ENCODE peak calls at places on chromosomes 3 and 15, in four cellular contexts. D, A, W and H are unnamed samples. For H3K9me2, the result is how much of the 10 kb centered on the place peaks cover.

GRCh38 chr3:29764059-29764458 is 483.2 kb downstream of the RBMS3 start:
- DNase-seq in W (no peak), D (peak), A (no peak), H (no peak)

GRCh38 chr3:16936656-16937055 is 51.9 kb downstream of the PLCL2 start:
- DNase-seq in D (no peak), W (no peak), A (no peak), H (no peak)

GRCh38 chr3:69900331-69900730 is 99.2 kb upstream of the SAMMSON start:
- DNase-seq in W (no peak), A (no peak), D (no peak), H (no peak)

GRCh38 chr3:149507491-149508324 is 33.2 kb downstream of the TM4SF4 start:
- DNase-seq in W (no peak), A (no peak), D (peak), H (peak)

GRCh38 chr3:88626426-88627120 is 476.8 kb downstream of the C3orf38 start:
- DNase-seq in A (no peak), W (no peak), D (no peak), H (no peak)

GRCh38 chr3:58202917-58203360 is 7.8 kb downstream of the DNASE1L3 start:
- DNase-seq in A (no peak), D (no peak), W (no peak), H (no peak)

GRCh38 chr15:78092111-78093041 is at the start of gene SH2D7:
- DNase-seq in D (no peak), W (no peak), A (no peak), H (no peak)

GRCh38 chr3:100637197-100637631 is 27.8 kb downstream of the ADGRG7 start:
- DNase-seq in A (no peak), W (peak), D (peak), H (peak)

GRCh38 chr15:74173545-74174215 is at the start of gene ISLR:
- DNase-seq in W (peak), D (peak), A (no peak), H (no peak)

GRCh38 chr15:50996641-50997040 is 88.2 kb downstream of the AP4E1 start:
- DNase-seq in W (no peak), A (peak), D (peak), H (peak)

GRCh38 chr15:50162988-50163718 is 18.8 kb upstream of the SLC27A2 start:
- DNase-seq in A (no peak), D (no peak), W (no peak), H (peak)

GRCh38 chr3:60919296-60919695 is 332.0 kb downstream of the FHIT start:
- DNase-seq in D (no peak), W (no peak), A (no peak), H (no peak)

GRCh38 chr3:52490938-52491526 is 4.1 kb upstream of the STAB1 start:
- DNase-seq in A (no peak), W (no peak), D (no peak), H (no peak)

GRCh38 chr3:13378155-13378554 is 42.0 kb downstream of the NUP210 start:
- DNase-seq in A (no peak), W (no peak), D (peak), H (no peak)

GRCh38 chr3:178385280-178385952 is 150.8 kb upstream of the KCNMB2 start:
- DNase-seq in W (peak), A (peak), D (peak), H (peak)

GRCh38 chr3:190038050-190038631 is 82.6 kb downstream of the P3H2 start:
- DNase-seq in W (peak), A (peak), D (peak), H (peak)

GRCh38 chr15:55255714-55256113 is 33.9 kb downstream of the RAB27A start:
- DNase-seq in A (no peak), W (no peak), D (no peak), H (no peak)
- H3K4me2 ChIP-seq in A (no peak), W (no peak), D (no peak), H (no peak)

GRCh38 chr3:41164776-41165175 is 34.5 kb upstream of the CTNNB1 start:
- DNase-seq in W (no peak), A (no peak), D (no peak), H (no peak)
- H3K9me2 ChIP-seq in W (under half), A (under half), D (under half), H (under half)

GRCh38 chr3:62587579-62588031 is 214.3 kb upstream of the FEZF2 start:
- DNase-seq in W (peak), A (peak), D (peak), H (no peak)
- H3K4me2 ChIP-seq in W (no peak), A (peak), D (peak), H (no peak)

GRCh38 chr3:41162541-41162940 is 36.8 kb upstream of the CTNNB1 start:
- DNase-seq in D (no peak), W (no peak), A (no peak), H (no peak)
- H3K9me2 ChIP-seq in D (under half), W (under half), A (under half), H (under half)

DNA sequence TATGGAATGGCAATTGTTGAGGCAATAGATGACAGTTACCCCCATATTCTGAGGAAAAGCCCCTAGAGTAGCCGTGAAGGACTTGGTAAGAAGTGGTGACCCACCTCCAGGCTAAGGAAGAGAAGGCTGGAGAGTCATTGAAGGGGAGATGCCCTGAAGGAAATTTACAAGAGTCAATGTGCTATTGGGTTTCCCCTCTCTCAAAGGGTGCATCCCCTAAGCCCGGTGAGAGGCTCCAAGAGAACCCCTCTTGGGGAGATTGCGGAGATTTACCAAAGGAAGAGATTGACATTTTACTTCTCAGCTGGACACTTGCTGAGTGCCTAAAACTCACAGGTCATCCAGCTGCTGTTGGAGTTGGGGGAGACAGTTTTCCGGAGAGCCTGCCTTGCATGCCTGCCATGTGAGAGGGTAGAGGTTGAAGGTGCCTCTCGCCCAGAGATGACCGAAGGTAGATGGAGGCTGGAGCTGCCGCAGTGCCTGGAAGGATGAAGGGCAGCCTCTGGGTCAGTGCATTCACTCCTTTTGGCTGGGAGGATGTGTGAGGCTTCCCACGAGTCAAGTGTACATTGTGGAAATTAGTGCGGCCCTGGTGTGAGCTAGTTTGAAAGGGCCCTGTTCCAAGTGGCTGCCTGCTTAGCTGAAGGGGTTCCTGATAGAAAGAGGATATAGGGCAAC is 30.7 kb downstream of the MESD start:
- DNase-seq in D (no peak), A (no peak), W (no peak), H (no peak)
- H3K4me2 ChIP-seq in D (no peak), A (no peak), W (no peak), H (no peak)

GRCh38 chr3:78360849-78361248 is 1321.0 kb downstream of the ROBO2 start:
- DNase-seq in D (no peak), A (no peak), W (no peak), H (no peak)
- H3K9me2 ChIP-seq in D (under half), A (under half), W (under half), H (under half)

GRCh38 chr3:44343421-44343820 is 4.9 kb downstream of the TCAIM start:
- DNase-seq in A (no peak), W (no peak), D (no peak), H (no peak)
- H3K4me2 ChIP-seq in A (no peak), W (no peak), D (no peak), H (no peak)